ENCODE peak calls at places on chromosomes 7 and 10, in six cellular contexts. I is naive thymus-derived CD4-positive, alpha-beta T cell; G is thoracic aorta; W is IMR-90; K is adrenal gland; B is spleen. L is an unnamed sample.
A peak's percentile ranks its signal among the peaks of the same experiment; 100 is the strongest.

GRCh38 chr7:19024261-19024660 is 93.2 kb downstream of the TWIST1 start:
- DNase-seq in W (peak; percentile 85), G (no peak), I (no peak), B (no peak), K (no peak), L (no peak)

GRCh38 chr7:127870231-127870907 is 160.9 kb downstream of the LRRC4 start:
- DNase-seq in B (no peak), K (no peak), I (no peak), G (no peak), W (no peak), L (no peak)

GRCh38 chr7:70710011-70710480 is 421.9 kb upstream of the GALNT17 start:
- DNase-seq in I (no peak), K (no peak), G (no peak), W (peak; percentile 76), B (no peak), L (no peak)

GRCh38 chr10:6694447-6695155 is 114.5 kb upstream of the PRKCQ start:
- DNase-seq in K (no peak), I (no peak), W (no peak), B (no peak), G (no peak), L (peak; percentile 61)

GRCh38 chr7:30994206-30995100 is 30.7 kb downstream of the GHRHR start:
- DNase-seq in I (no peak), K (no peak), B (no peak), G (no peak), W (no peak), L (no peak)

GRCh38 chr7:36037121-36037662 is 115.9 kb upstream of the EEPD1 start:
- DNase-seq in I (no peak), W (peak; percentile 74), G (peak; percentile 46), B (no peak), K (peak; percentile 68), L (no peak)

GRCh38 chr7:54932818-54933543 is 85.8 kb upstream of the EGFR start:
- DNase-seq in W (peak; percentile 66), K (peak; percentile 78), B (peak; percentile 79), I (no peak), G (peak; percentile 21), L (peak; percentile 87)

GRCh38 chr10:79453392-79453791 is 8.0 kb upstream of the ZCCHC24 start:
- DNase-seq in B (no peak), G (no peak), W (peak; percentile 71), K (no peak), I (no peak), L (no peak)

GRCh38 chr10:4998671-4999070 is 5.0 kb downstream of the AKR1C2 start:
- DNase-seq in W (no peak), K (no peak), B (no peak), I (no peak), G (no peak), L (no peak)

GRCh38 chr7:107955394-107955793 is 47.6 kb downstream of the LAMB1 start:
- DNase-seq in B (no peak), I (no peak), W (no peak), K (no peak), G (no peak), L (no peak)

GRCh38 chr7:27169658-27170493 is 4.2 kb downstream of the HOXA10 start:
- DNase-seq in I (no peak), K (no peak), W (no peak), B (peak; percentile 69), G (no peak), L (peak; percentile 64)

GRCh38 chr7:130804156-130804708 is 70.2 kb upstream of the KLF14 start:
- DNase-seq in K (no peak), B (no peak), W (no peak), G (no peak), I (no peak), L (no peak)

GRCh38 chr10:122637371-122637770 is 62.3 kb downstream of the C10orf120 start:
- DNase-seq in I (no peak), B (no peak), W (no peak), G (no peak), K (no peak), L (no peak)

GRCh38 chr10:125231116-125231812 is 70.9 kb upstream of the CTBP2 start:
- DNase-seq in W (peak; percentile 98), K (no peak), G (no peak), B (peak; percentile 54), I (no peak), L (peak; percentile 96)

GRCh38 chr7:144670251-144670650 is 165.6 kb downstream of the TPK1 start:
- DNase-seq in W (no peak), G (no peak), I (no peak), K (no peak), B (no peak), L (no peak)

GRCh38 chr7:118214051-118214832 is 10.3 kb upstream of the ANKRD7 start:
- DNase-seq in W (peak; percentile 70), B (peak; percentile 90), G (peak; percentile 19), I (peak; percentile 57), K (peak; percentile 70), L (peak; percentile 65)

GRCh38 chr7:51123322-51124021 is 193.1 kb downstream of the COBL start:
- DNase-seq in B (no peak), I (no peak), G (no peak), K (peak; percentile 63), W (peak; percentile 79), L (no peak)

GRCh38 chr7:131521651-131522163 is 34.7 kb downstream of the PODXL start:
- DNase-seq in I (no peak), B (peak; percentile 69), G (no peak), K (peak; percentile 55), W (no peak), L (no peak)

GRCh38 chr10:100057948-100058347 is 23.7 kb downstream of the CPN1 start:
- DNase-seq in I (no peak), K (no peak), B (no peak), W (no peak), G (no peak), L (no peak)

GRCh38 chr7:157000047-157000726 is 10.3 kb downstream of the MNX1 start:
- DNase-seq in B (peak; percentile 74), K (peak; percentile 10), W (no peak), G (no peak), I (no peak), L (no peak)

DNA sequence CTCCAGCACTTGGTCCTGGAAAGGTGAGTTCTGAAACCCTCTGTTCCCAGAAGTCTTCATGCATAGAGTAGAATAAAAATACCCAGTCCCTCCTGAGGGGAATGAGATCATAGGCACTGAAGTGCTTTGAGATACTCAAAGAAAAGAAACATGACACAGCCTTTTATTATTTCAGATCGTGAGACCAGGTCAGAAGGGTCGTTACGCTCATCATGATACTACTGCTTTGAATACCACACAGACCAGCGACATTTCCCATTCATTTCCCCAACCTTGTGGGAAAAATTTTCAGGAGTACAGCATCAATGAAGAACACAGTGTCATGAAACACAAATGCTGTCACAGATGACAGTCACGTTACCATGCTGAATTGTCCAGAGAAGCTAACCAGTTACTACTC is 15.0 kb downstream of the CLRN3 start:
- DNase-seq in G (no peak), W (no peak), K (no peak), I (no peak), B (no peak), L (no peak)
- H3K4me1 ChIP-seq in G (peaks cover 3% of the 10 kb centered on the region), W (no peaks in the 10 kb centered on the region), K (no peaks in the 10 kb centered on the region), I (peaks cover 4% of the 10 kb centered on the region), B (peaks cover 41% of the 10 kb centered on the region), L (no peaks in the 10 kb centered on the region)

DNA sequence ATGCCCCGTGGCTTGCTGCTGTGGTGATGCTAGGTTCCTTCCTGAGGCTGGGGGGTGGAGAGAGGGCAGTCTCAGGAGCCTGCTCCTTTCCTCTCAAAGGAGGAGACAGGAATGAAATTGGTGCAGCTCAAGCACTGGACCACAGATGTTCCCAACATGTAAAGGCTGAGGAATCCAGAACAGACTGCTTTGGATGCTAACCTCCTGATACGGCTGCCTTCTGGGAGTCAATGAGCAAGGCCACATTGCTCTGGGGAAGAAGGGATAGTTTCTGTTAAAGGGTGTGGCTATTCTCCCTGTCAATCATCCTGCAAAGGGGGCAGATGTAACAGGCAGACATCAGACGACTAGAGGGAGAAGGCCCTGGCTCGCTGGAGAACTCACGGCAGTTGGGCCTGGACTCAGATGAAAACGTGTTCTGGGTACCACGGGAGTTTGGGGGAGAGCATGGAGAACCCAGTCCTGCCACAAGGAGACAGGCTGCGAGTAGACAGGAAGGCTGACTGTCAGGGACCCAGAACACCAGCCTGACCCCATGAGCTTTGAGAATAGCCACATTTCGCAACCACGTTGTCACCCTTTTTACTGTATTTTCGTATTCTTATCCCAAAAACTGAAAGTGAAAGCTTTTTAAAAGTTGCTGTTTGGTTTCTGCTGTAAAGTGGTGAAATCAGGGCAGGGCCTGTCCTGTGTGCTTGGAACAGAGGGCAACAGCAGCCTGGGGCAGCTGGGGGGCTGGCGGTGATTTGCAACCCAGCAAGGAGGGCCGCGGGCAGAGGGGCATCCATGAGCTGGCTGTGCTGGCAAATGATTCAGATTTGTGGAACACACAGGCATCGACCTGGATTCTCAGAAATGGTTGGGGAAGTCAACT is 95.4 kb downstream of the MYOF start:
- DNase-seq in B (no peak), W (no peak), I (no peak), G (no peak), K (no peak), L (no peak)
- H3K4me3 ChIP-seq in B (no peak overlapping the region), W (no peak overlapping the region), I (no peak overlapping the region), G (no peak overlapping the region), K (no peak overlapping the region), L (no peak overlapping the region)

GRCh38 chr10:49649936-49650723 is 29.3 kb upstream of the C10orf53 start:
- DNase-seq in K (no peak), G (no peak), B (no peak), W (no peak), I (no peak), L (peak; percentile 21)

GRCh38 chr10:49647985-49648795 is 31.3 kb upstream of the C10orf53 start:
- DNase-seq in G (no peak), W (no peak), K (no peak), B (peak; percentile 37), I (no peak), L (no peak)

GRCh38 chr10:49650724-49651034 is 28.8 kb upstream of the C10orf53 start:
- DNase-seq in G (no peak), B (no peak), W (no peak), I (no peak), K (no peak), L (no peak)

GRCh38 chr10:49647554-49647953 is 31.9 kb upstream of the C10orf53 start:
- DNase-seq in I (no peak), B (peak; percentile 10), G (no peak), W (no peak), K (no peak), L (no peak)

DNA sequence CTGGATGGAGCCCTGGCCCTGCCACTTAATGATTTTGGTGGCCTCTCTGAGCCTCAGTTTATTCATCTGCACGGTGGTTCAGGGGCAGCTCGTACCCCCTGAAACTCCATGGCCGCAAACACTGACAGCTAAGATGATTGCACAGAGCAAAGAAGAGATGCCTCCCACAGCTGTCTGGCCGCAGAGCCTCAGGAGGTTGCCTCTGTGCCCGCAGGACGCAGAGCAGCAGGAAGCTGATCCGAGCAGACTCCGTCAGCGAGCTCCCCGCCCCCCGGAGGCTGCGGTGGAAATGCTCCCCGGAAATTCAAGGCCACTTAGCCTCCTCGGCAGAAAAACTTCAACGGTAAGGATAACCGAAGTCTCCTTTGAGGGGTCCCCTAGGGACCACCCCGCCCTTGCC is 30.2 kb upstream of the C10orf53 start:
- DNase-seq in I (no peak), K (no peak), G (no peak), W (no peak), B (no peak), L (no peak)
- H3K27me3 ChIP-seq in I (no peaks in the 10 kb centered on the region), K (no peaks in the 10 kb centered on the region), G (peaks cover 3% of the 10 kb centered on the region), W (peaks cover 11% of the 10 kb centered on the region), B (no peaks in the 10 kb centered on the region), L (peaks cover 22% of the 10 kb centered on the region)

GRCh38 chr10:120505866-120506265 is 48.8 kb downstream of the PLPP4 start:
- DNase-seq in G (no peak), I (no peak), B (no peak), W (no peak), K (no peak), L (no peak)
- H3K4me1 ChIP-seq in G (no peaks in the 10 kb centered on the region), I (no peaks in the 10 kb centered on the region), B (no peaks in the 10 kb centered on the region), W (no peaks in the 10 kb centered on the region), K (no peaks in the 10 kb centered on the region), L (peaks cover 28% of the 10 kb centered on the region)

L was measured in SJSA1.